ENCODE peak calls at places on chromosome 18, in six cellular contexts. F is transverse colon, Z is stomach, C is sigmoid colon, Y is A549, E is prostate gland. G is an unnamed sample.

GRCh38 chr18:8982416-8983183 is 119.9 kb upstream of the NDUFV2 start:
- DNase-seq in F (peak), Z (peak), C (no peak), Y (peak), E (peak), G (no peak)

GRCh38 chr18:22110482-22110924 is 58.9 kb upstream of the GATA6 start:
- DNase-seq in F (no peak), Z (peak), C (no peak), Y (no peak), E (no peak), G (no peak)

GRCh38 chr18:56124186-56124585 is 514.2 kb downstream of the TXNL1 start:
- DNase-seq in F (no peak), Z (no peak), C (no peak), Y (no peak), E (no peak), G (no peak)

GRCh38 chr18:24930974-24931373 is 421.0 kb downstream of the ZNF521 start:
- DNase-seq in F (no peak), Z (peak), C (no peak), Y (no peak), E (peak), G (no peak)

GRCh38 chr18:36643016-36643415 is 185.8 kb downstream of the TPGS2 start:
- DNase-seq in F (no peak), Z (no peak), C (no peak), Y (no peak), E (no peak), G (no peak)

GRCh38 chr18:44679912-44680270 is 797 bp upstream of the SETBP1 start:
- DNase-seq in F (peak), Z (peak), C (peak), Y (peak), E (peak), G (no peak)

GRCh38 chr18:58231930-58232329 is 187.9 kb downstream of the NEDD4L start:
- DNase-seq in F (peak), Z (peak), C (no peak), Y (peak), E (no peak), G (no peak)

GRCh38 chr18:76479351-76480238 is 15.4 kb downstream of the ZNF516 start:
- DNase-seq in F (no peak), Z (no peak), C (no peak), Y (no peak), E (no peak), G (no peak)

GRCh38 chr18:32158108-32158624 is 31.7 kb upstream of the MEP1B start:
- DNase-seq in F (peak), Z (peak), C (peak), Y (peak), E (peak), G (peak)

GRCh38 chr18:69648486-69648885 is 247.8 kb downstream of the DOK6 start:
- DNase-seq in F (no peak), Z (no peak), C (no peak), Y (no peak), E (no peak), G (no peak)

GRCh38 chr18:635171-635570 is 22.3 kb upstream of the TYMS start:
- DNase-seq in F (no peak), Z (no peak), C (no peak), Y (no peak), E (no peak), G (no peak)

GRCh38 chr18:69349912-69350597 is 50.6 kb upstream of the DOK6 start:
- DNase-seq in F (no peak), Z (no peak), C (no peak), Y (no peak), E (no peak), G (no peak)

GRCh38 chr18:8977166-8977565 is 125.3 kb upstream of the NDUFV2 start:
- DNase-seq in F (no peak), Z (no peak), C (no peak), Y (no peak), E (no peak), G (no peak)

GRCh38 chr18:11482271-11482670 is 127.1 kb upstream of the SLC35G4 start:
- DNase-seq in F (no peak), Z (no peak), C (no peak), Y (no peak), E (no peak), G (no peak)

GRCh38 chr18:1232867-1233266 is 328.2 kb downstream of the ADCYAP1 start:
- DNase-seq in F (no peak), Z (no peak), C (no peak), Y (no peak), E (no peak), G (no peak)

GRCh38 chr18:3983351-3983969 is 471.6 kb downstream of the DLGAP1 start:
- DNase-seq in F (no peak), Z (no peak), C (no peak), Y (peak), E (no peak), G (no peak)

GRCh38 chr18:25275414-25276001 is 76.5 kb downstream of the ZNF521 start:
- DNase-seq in F (no peak), Z (no peak), C (no peak), Y (no peak), E (no peak), G (no peak)

GRCh38 chr18:56990678-56991077 is 156.2 kb upstream of the BOD1L2 start:
- DNase-seq in F (no peak), Z (no peak), C (no peak), Y (no peak), E (no peak), G (no peak)

GRCh38 chr18:21452808-21453511 is 147.5 kb downstream of the ESCO1 start:
- DNase-seq in F (no peak), Z (no peak), C (no peak), Y (no peak), E (no peak), G (no peak)

GRCh38 chr18:183769-184168 is 25.4 kb downstream of the USP14 start:
- DNase-seq in F (no peak), Z (no peak), C (no peak), Y (no peak), E (peak), G (no peak)

GRCh38 chr18:22459491-22459890 is 41.8 kb upstream of the CTAGE1 start:
- DNase-seq in F (no peak), Z (no peak), C (no peak), Y (no peak), E (no peak), G (no peak)

GRCh38 chr18:967037-967576 is 62.4 kb downstream of the ADCYAP1 start:
- DNase-seq in F (no peak), Z (no peak), C (no peak), Y (no peak), E (no peak), G (no peak)

GRCh38 chr18:70390366-70391090 is 101.7 kb downstream of the SOCS6 start:
- DNase-seq in F (no peak), Z (no peak), C (no peak), Y (no peak), E (no peak), G (no peak)

GRCh38 chr18:52903858-52904257 is 563.9 kb downstream of the DCC start:
- DNase-seq in F (peak), Z (peak), C (no peak), Y (peak), E (no peak), G (peak)

GRCh38 chr18:32548688-32549087 is 78.0 kb upstream of the GAREM1 start:
- DNase-seq in F (no peak), Z (no peak), C (no peak), Y (no peak), E (no peak), G (no peak)

GRCh38 chr18:50675043-50675442 is 115.2 kb downstream of the MAPK4 start:
- DNase-seq in F (no peak), Z (no peak), C (no peak), Y (no peak), E (no peak), G (no peak)

GRCh38 chr18:76378526-76379215 is 116.4 kb downstream of the ZNF516 start:
- DNase-seq in F (no peak), Z (no peak), C (peak), Y (no peak), E (no peak), G (no peak)

GRCh38 chr18:12948055-12948804 is 419 bp downstream of the SEH1L start:
- DNase-seq in F (peak), Z (peak), C (peak), Y (peak), E (peak), G (peak)
- TF ChIP-seq POLR2A in F (peak), Z (no peak), C (peak), Y (peak), E (peak), G (peak)

DNA sequence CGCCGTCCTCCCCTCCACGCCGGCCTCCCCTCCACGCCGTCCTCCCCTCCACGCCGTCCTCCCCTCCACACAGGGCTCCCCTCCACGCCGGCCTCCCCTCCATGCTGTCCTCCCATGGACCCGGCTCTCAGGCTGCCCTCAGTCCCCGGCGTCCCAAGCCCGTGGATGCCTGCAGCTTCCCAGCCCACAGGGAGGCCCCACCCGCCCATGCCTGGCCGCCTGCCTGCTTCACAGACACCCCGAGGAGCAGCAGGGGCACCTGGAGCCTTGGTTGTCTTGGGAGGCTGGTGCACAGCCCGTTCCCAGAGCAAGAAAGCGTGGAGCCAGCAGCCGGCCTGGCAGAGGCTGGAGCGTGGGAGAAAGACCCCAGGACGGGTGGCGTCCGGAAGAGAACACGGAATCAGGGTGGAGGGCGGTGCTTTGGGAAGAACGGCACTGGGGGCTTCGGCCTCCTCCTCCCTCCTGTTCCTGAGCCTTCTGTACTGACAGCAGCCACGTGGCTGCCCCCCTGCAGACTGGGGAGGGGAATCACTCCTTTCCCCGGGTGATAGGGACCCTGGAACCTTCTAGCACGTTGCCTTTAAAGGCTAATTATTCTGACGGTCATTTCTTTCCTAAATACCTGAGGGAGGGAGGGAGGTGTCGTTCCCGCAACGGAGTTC is 26.2 kb upstream of the KCNG2 start:
- DNase-seq in F (peak), Z (no peak), C (peak), Y (no peak), E (no peak), G (no peak)
- TF ChIP-seq POLR2A in F (no peak), Z (no peak), C (no peak), Y (no peak), E (no peak), G (no peak)

DNA sequence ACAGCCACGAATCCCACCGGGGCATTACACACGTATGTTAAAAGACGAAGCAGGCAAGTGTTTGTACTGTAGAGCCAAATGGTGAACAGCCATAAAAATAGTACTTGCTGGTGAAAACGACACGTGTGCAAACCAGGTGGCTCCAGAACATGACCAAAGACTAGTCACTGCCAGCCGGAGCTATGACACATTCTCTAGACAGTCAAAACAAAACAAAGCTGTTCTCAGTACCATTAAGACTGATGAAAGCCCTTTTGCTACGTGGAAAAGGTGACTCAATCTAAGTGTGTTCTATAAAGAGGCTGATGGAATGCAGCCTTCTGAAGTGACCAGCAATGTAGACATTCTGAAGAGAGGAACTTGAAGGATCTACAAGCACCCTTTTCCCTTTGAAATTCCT is 367.7 kb upstream of the NETO1 start:
- DNase-seq in F (no peak), Z (no peak), C (no peak), Y (peak), E (no peak), G (no peak)
- TF ChIP-seq POLR2A in F (no peak), Z (no peak), C (no peak), Y (no peak), E (no peak), G (no peak)

GRCh38 chr18:63980896-63981454 is 11.1 kb downstream of the SERPINB8 start:
- DNase-seq in F (no peak), Z (no peak), C (no peak), Y (no peak), E (no peak), G (no peak)
- TF ChIP-seq POLR2A in F (no peak), Z (no peak), C (no peak), Y (no peak), E (no peak), G (no peak)

DNA sequence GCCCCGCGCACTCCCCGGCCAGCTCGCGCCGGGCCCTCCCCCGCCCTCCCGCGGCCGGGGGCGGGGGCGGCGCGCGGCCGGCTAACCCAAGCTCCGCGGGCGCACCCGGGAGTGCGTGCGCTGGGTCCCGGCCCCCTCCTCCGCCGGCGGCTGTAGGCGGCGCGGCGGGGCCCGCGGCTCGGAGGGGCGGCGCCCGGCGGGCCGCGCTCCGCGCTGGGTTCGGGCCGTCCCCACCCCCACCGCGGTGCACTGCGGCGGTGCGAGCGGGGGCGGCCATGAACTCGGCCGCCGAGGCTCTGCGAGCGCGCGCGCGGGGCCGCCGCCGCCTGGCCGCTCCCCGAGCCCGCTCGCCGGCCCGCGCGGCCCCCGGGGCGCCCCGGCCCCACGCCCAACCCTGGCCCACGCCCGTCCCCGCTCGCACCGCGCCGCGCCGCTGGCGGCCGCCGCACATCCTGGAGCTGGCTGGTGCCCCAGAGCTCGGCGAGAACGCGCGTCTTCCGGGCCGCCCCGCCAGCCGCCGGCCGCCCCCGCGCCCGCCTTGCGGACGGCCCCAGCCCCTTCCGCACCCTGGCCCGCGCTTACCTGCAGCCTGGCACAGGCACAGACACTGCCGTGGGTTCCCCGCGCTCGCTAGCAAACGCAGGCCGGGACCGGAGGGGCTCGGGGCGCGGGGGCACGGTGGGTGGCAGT is at the start of gene ZBTB14:
- DNase-seq in F (peak), Z (peak), C (peak), Y (peak), E (peak), G (peak)
- TF ChIP-seq POLR2A in F (no peak), Z (no peak), C (no peak), Y (no peak), E (no peak), G (peak)